ENCODE peak calls at places on chromosomes 6 and 20, in seven cellular contexts. P is mesothelial cell of epicardium, Y is fibroblast of mammary gland, R is PC-3, T is HL-60, L is thoracic aorta, V is bronchial epithelial cell. H is an unnamed sample.

GRCh38 chr6:168155193-168155592 is 76.2 kb upstream of the FRMD1 start:
- DNase-seq in P (no peak), Y (peak), R (peak), T (no peak), L (no peak), V (peak), H (peak)

GRCh38 chr6:107870379-107870778 is 46.3 kb upstream of the SCML4 start:
- DNase-seq in P (no peak), Y (peak), R (peak), T (no peak), L (no peak), V (peak), H (no peak)

GRCh38 chr20:44092551-44093248 is 94.3 kb downstream of the JPH2 start:
- DNase-seq in P (no peak), Y (peak), R (peak), T (no peak), L (no peak), V (peak), H (no peak)

GRCh38 chr6:147648936-147649335 is 140.4 kb downstream of the SAMD5 start:
- DNase-seq in P (no peak), Y (no peak), R (no peak), T (no peak), L (no peak), V (no peak), H (no peak)

GRCh38 chr20:44395183-44395962 is 39.9 kb downstream of the HNF4A start:
- DNase-seq in P (no peak), Y (no peak), R (no peak), T (no peak), L (no peak), V (no peak), H (no peak)

GRCh38 chr6:3013486-3013885 is 13.8 kb downstream of the NQO2 start:
- DNase-seq in P (no peak), Y (peak), R (peak), T (peak), L (no peak), V (peak), H (peak)

GRCh38 chr6:73180718-73181619 is 44.3 kb downstream of the KHDC1L start:
- DNase-seq in P (no peak), Y (peak), R (peak), T (peak), L (no peak), V (peak), H (peak)

GRCh38 chr20:41248371-41249024 is 69.0 kb downstream of the ZHX3 start:
- DNase-seq in P (no peak), Y (peak), R (peak), T (no peak), L (no peak), V (no peak), H (peak)

GRCh38 chr6:11379805-11380204 is 147.3 kb upstream of the NEDD9 start:
- DNase-seq in P (no peak), Y (no peak), R (no peak), T (no peak), L (no peak), V (no peak), H (no peak)

GRCh38 chr20:4065405-4065841 is 50.1 kb upstream of the RNF24 start:
- DNase-seq in P (no peak), Y (peak), R (peak), T (no peak), L (no peak), V (peak), H (peak)

GRCh38 chr6:109322825-109323580 is 59.3 kb downstream of the CD164 start:
- DNase-seq in P (no peak), Y (no peak), R (no peak), T (peak), L (peak), V (peak), H (no peak)

GRCh38 chr6:166707045-166707444 is 80.0 kb upstream of the RPS6KA2 start:
- DNase-seq in P (no peak), Y (peak), R (peak), T (no peak), L (no peak), V (peak), H (no peak)

GRCh38 chr6:39239527-39240154 is 10.4 kb upstream of the KCNK5 start:
- DNase-seq in P (no peak), Y (no peak), R (no peak), T (no peak), L (no peak), V (no peak), H (no peak)

GRCh38 chr6:14459315-14459714 is 341.7 kb downstream of the CD83 start:
- DNase-seq in P (no peak), Y (peak), R (peak), T (no peak), L (no peak), V (no peak), H (no peak)

GRCh38 chr6:98137391-98137790 is 697.0 kb upstream of the POU3F2 start:
- DNase-seq in P (no peak), Y (no peak), R (no peak), T (no peak), L (no peak), V (no peak), H (no peak)

GRCh38 chr20:61896058-61896961 is 169.4 kb downstream of the TAF4 start:
- DNase-seq in P (peak), Y (peak), R (peak), T (peak), L (no peak), V (peak), H (peak)

GRCh38 chr20:61897401-61898295 is 168.0 kb downstream of the TAF4 start:
- DNase-seq in P (no peak), Y (no peak), R (no peak), T (no peak), L (no peak), V (no peak), H (no peak)

GRCh38 chr20:61895686-61896057 is 170.0 kb downstream of the TAF4 start:
- DNase-seq in P (no peak), Y (no peak), R (no peak), T (no peak), L (no peak), V (no peak), H (no peak)

GRCh38 chr20:61891916-61892649 is 173.6 kb downstream of the TAF4 start:
- DNase-seq in P (no peak), Y (peak), R (no peak), T (no peak), L (no peak), V (no peak), H (no peak)

GRCh38 chr20:61895016-61895415 is 170.7 kb downstream of the TAF4 start:
- DNase-seq in P (no peak), Y (no peak), R (peak), T (no peak), L (no peak), V (no peak), H (no peak)
- TF ChIP-seq CTCF in P (no peak), Y (no peak), R (no peak), T (no peak), L (no peak), V (no peak), H (no peak)

GRCh38 chr6:52536424-52536916 is 40.4 kb downstream of the TRAM2 start:
- DNase-seq in P (no peak), Y (no peak), R (no peak), T (no peak), L (no peak), V (no peak), H (no peak)
- TF ChIP-seq CTCF in P (no peak), Y (no peak), R (no peak), T (no peak), L (no peak), V (no peak), H (no peak)

DNA sequence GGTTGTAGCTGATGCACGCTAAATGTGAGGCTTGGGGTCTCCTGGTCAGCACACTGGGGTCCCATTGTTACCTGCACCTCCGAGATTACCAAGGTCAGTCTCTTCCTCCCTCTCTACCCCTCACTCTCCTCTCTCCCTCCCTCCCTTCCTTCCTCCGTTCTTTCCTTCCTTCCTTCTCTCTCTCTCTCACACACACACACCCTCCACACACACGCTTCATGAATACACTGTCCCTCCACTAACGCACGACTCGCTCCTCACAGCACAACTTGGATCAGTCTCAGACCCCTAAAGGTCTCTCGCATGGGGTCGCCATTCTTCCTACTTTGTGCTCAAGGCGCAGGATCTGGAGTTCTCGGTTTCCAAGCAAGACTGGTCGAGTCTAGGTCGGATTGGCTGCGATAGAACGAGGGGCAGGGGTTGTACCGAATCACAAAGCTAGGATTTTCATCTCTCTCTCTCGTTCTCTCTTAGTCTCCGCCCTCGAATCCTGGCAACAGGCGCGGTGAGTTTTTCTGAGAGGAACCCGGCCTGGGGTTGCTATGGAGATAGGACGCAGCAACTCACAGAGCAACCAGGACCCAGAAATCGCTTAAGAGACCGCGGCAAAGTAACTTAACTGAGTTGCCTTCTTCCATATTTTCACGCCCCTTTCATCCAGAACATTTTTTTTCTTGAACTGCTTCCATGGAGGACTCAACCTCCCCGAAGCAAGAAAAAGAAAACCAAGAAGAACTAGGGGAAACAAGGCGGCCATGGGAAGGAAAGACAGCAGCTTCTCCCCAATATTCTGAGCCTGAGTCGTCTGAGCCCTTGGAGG is at the start of gene RSPH4A:
- DNase-seq in P (peak), Y (peak), R (peak), T (peak), L (peak), V (peak), H (peak)
- TF ChIP-seq CTCF in P (no peak), Y (peak), R (peak), T (no peak), L (no peak), V (no peak), H (no peak)

GRCh38 chr20:19463597-19463996 is 251.2 kb downstream of the SLC24A3 start:
- DNase-seq in P (no peak), Y (no peak), R (no peak), T (no peak), L (no peak), V (no peak), H (no peak)
- TF ChIP-seq CTCF in P (no peak), Y (no peak), R (no peak), T (no peak), L (no peak), V (no peak), H (no peak)

H was measured in RWPE1.